ENCODE peak calls at places on chromosomes 13 and 19, in seven cellular contexts. D, T, A, G, W, F and L are unnamed samples.

GRCh38 chr19:14871619-14872230 is 14.2 kb downstream of the OR7A17 start:
- DNase-seq in D (no peak), T (no peak), A (no peak), G (no peak), W (peak), F (no peak), L (no peak)

GRCh38 chr19:52492201-52492960 is 35.1 kb upstream of the ZNF808 start:
- DNase-seq in D (no peak), T (peak), A (no peak), G (peak), W (no peak), F (no peak), L (no peak)

GRCh38 chr19:22634450-22634827 is 315 bp downstream of the ZNF492 start:
- DNase-seq in D (no peak), T (peak), A (no peak), G (no peak), W (no peak), F (no peak), L (no peak)

GRCh38 chr19:42048992-42049391 is 21.0 kb downstream of the GRIK5 start:
- DNase-seq in D (no peak), T (no peak), A (no peak), G (no peak), W (no peak), F (no peak), L (no peak)

GRCh38 chr19:51006406-51006805 is 5.0 kb upstream of the KLK8 start:
- DNase-seq in D (no peak), T (no peak), A (no peak), G (no peak), W (no peak), F (no peak), L (no peak)

GRCh38 chr13:33276581-33276980 is 9.0 kb downstream of the STARD13 start:
- DNase-seq in D (no peak), T (no peak), A (no peak), G (no peak), W (no peak), F (no peak), L (no peak)

GRCh38 chr13:29771247-29771646 is 79.2 kb downstream of the UBL3 start:
- DNase-seq in D (no peak), T (no peak), A (peak), G (no peak), W (peak), F (no peak), L (peak)

GRCh38 chr13:74243637-74244526 is 109.7 kb upstream of the KLF12 start:
- DNase-seq in D (no peak), T (no peak), A (peak), G (no peak), W (no peak), F (no peak), L (peak)